ENCODE peak calls at places on chromosome 19, in five cellular contexts. T is cardiac muscle cell, A is gastrocnemius medialis, I is fibroblast of lung, S is thoracic aorta. C is an unnamed sample.

GRCh38 chr19:17999685-18000479 is 8.1 kb upstream of the ARRDC2 start:
- DNase-seq in S (no peak), A (no peak), I (no peak), T (no peak), C (no peak)

GRCh38 chr19:39916851-39917396 is 17.5 kb downstream of the FCGBP start:
- DNase-seq in S (no peak), A (no peak), I (no peak), T (no peak), C (no peak)

GRCh38 chr19:33628921-33629825 is 7.4 kb downstream of the CHST8 start:
- DNase-seq in I (no peak), A (no peak), T (no peak), S (no peak), C (no peak)

GRCh38 chr19:17726136-17726741 is 7.0 kb downstream of the MAP1S start:
- DNase-seq in S (no peak), A (no peak), T (no peak), I (no peak), C (no peak)

GRCh38 chr19:32168606-32169005 is 176.8 kb upstream of the ZNF507 start:
- DNase-seq in T (no peak), S (no peak), A (no peak), I (no peak), C (no peak)

GRCh38 chr19:34549833-34550232 is 68.3 kb downstream of the WTIP start:
- DNase-seq in S (no peak), T (no peak), A (no peak), I (no peak), C (no peak)

GRCh38 chr19:56273563-56274117 is 1.1 kb downstream of the EDDM13 start:
- DNase-seq in A (no peak), S (no peak), I (peak; percentile 48), T (no peak), C (no peak)

GRCh38 chr19:31831421-31831820 is 482.2 kb upstream of the TSHZ3 start:
- DNase-seq in T (no peak), A (no peak), S (no peak), I (no peak), C (no peak)

GRCh38 chr19:39166571-39167391 is 30.0 kb upstream of the NCCRP1 start:
- DNase-seq in T (peak; percentile 73), S (no peak), A (no peak), I (no peak), C (no peak)

GRCh38 chr19:4506449-4507149 is 11.7 kb downstream of the PLIN4 start:
- DNase-seq in I (peak; percentile 72), A (no peak), S (no peak), T (no peak), C (no peak)

GRCh38 chr19:32862173-32862572 is 7.4 kb downstream of the SLC7A9 start:
- DNase-seq in S (no peak), I (no peak), A (no peak), T (no peak), C (no peak)

GRCh38 chr19:58572818-58573657 is at the start of gene MZF1:
- DNase-seq in I (peak; percentile 100), T (peak; percentile 100), S (peak; percentile 100), A (peak; percentile 100), C (peak; percentile 100)

GRCh38 chr19:47035495-47036232 is 12.8 kb downstream of the TMEM160 start:
- DNase-seq in T (peak; percentile 79), A (peak; percentile 56), I (peak; percentile 71), S (peak; percentile 46), C (peak; percentile 100)

GRCh38 chr19:23913931-23914330 is 755 bp upstream of the ZNF726 start:
- DNase-seq in S (no peak), A (no peak), T (no peak), I (no peak), C (no peak)

GRCh38 chr19:58252102-58252685 is 23.5 kb downstream of the ZNF544 start:
- DNase-seq in T (no peak), A (no peak), I (peak; percentile 21), S (no peak), C (no peak)

GRCh38 chr19:40797963-40798222 is 1.1 kb upstream of the EGLN2 start:
- DNase-seq in S (no peak), A (no peak), T (no peak), I (no peak), C (no peak)

GRCh38 chr19:33063356-33064116 is 1.2 kb downstream of the RHPN2 start:
- DNase-seq in I (peak; percentile 32), S (no peak), T (peak; percentile 49), A (no peak), C (no peak)

GRCh38 chr19:13860679-13861391 is 16.1 kb upstream of the NANOS3 start:
- DNase-seq in A (no peak), S (no peak), I (no peak), T (no peak), C (no peak)

GRCh38 chr19:14363203-14364097 is 17.8 kb upstream of the ADGRE5 start:
- DNase-seq in S (peak; percentile 72), T (peak; percentile 52), I (peak; percentile 68), A (peak; percentile 47), C (no peak)

GRCh38 chr19:23801798-23802197 is 43.1 kb upstream of the ZNF681 start:
- DNase-seq in A (no peak), S (no peak), T (no peak), I (no peak), C (no peak)

GRCh38 chr19:16366056-16366432 is 41.4 kb downstream of the KLF2 start:
- DNase-seq in I (no peak), T (no peak), A (no peak), S (no peak), C (no peak)
- H3K4me3 ChIP-seq in I (no peak overlapping the region), T (no peak overlapping the region), A (no peak overlapping the region), S (no peak overlapping the region), C (peak overlapping the region; percentile 71)

GRCh38 chr19:36040495-36040894 is 7.8 kb upstream of the CLIP3 start:
- DNase-seq in T (no peak), S (no peak), A (no peak), I (no peak), C (no peak)

GRCh38 chr19:36043952-36044351 is 10.1 kb downstream of the THAP8 start:
- DNase-seq in A (no peak), S (no peak), T (no peak), I (no peak), C (no peak)

GRCh38 chr19:36046443-36047050 is 7.5 kb downstream of the THAP8 start:
- DNase-seq in T (no peak), S (no peak), I (no peak), A (no peak), C (no peak)

DNA sequence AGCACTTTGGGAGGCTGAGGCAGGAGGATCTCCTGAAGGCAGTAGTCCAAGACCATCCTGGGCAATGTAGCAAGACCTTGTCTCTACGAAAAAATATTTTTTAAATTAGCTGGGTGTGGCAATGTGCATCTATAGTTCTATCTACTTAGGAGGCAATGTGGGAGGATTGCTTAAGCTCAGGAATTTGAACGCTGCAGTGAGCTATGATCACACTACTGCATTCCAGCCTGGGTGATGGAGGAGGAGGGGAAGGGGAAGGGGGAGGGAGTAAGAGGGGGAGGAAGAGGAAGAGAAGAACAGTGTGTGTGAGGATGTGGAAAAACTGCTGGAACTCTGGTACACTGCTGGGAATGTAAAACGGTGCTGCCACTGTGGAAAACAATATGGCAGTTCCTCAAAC is 9.2 kb upstream of the CLIP3 start:
- DNase-seq in A (no peak), T (peak; percentile 8), I (peak; percentile 83), S (no peak), C (no peak)
- H3K4me1 ChIP-seq in A (no peaks in the 10 kb centered on the region), T (no peaks in the 10 kb centered on the region), I (peaks cover 8% of the 10 kb centered on the region), S (no peaks in the 10 kb centered on the region), C (no peaks in the 10 kb centered on the region)

GRCh38 chr19:54096642-54097106 is 3.9 kb downstream of the OSCAR start:
- DNase-seq in T (no peak), I (peak; percentile 45), A (no peak), S (no peak), C (no peak)
- H3K27ac ChIP-seq in T (no peak overlapping the region), I (no peak overlapping the region), A (no peak overlapping the region), S (no peak overlapping the region), C (peak overlapping the region; percentile 14)

DNA sequence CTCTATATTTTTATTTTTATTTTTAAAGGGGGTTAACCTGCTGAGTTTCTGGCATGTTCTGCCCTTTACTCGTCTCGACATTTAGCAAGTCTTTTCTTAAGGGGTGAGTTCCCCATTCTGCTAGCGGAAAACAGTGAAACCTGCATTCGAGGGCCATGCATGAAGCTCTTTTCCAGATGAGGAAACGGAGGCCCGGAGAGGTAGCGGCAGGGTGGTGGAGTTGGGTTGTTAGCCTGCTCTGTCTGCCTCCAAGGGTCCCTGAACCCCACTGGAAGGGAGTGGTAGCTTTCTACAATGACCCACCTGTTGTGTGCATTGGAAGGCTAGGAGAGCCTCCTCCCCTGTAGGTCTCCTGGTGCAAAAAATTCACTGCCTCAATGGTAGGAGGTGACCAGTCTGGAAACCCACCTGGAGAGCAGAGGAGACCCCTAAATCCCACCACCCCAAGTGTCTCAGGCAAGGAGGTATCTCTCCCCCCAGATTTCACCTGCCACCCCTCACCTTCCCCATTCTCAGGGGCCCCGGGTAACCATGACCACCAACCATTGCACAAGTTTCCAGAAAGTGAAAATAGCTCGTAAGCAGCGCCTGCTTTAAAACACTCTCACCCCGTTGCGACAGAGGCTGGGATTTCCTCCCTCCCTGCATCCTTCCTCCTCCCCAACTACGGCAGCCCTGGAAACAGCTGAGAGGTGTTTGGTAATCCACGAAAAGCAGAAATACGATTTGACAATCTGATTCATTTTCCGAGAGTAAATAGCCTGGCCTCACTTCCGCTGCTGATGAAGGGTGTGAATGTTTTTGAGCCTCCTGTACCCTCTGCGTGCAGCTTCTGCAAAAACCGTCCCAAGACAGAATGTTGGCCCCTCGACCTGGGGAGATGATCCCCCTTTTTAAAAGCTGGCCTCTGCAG is 3.5 kb downstream of the KLF2 start:
- DNase-seq in I (peak; percentile 41), S (peak; percentile 68), T (no peak), A (peak; percentile 78), C (peak; percentile 75)
- H3K4me3 ChIP-seq in I (peak overlapping the region; percentile 21), S (peak overlapping the region; percentile 98), T (no peak overlapping the region), A (peak overlapping the region; percentile 64), C (peak overlapping the region; percentile 86)

GRCh38 chr19:1430201-1430621 is 8.0 kb upstream of the RPS15 start:
- DNase-seq in S (no peak), A (no peak), I (no peak), T (no peak), C (no peak)
- H3K4me1 ChIP-seq in S (no peaks in the 10 kb centered on the region), A (no peaks in the 10 kb centered on the region), I (no peaks in the 10 kb centered on the region), T (no peaks in the 10 kb centered on the region), C (no peaks in the 10 kb centered on the region)

DNA sequence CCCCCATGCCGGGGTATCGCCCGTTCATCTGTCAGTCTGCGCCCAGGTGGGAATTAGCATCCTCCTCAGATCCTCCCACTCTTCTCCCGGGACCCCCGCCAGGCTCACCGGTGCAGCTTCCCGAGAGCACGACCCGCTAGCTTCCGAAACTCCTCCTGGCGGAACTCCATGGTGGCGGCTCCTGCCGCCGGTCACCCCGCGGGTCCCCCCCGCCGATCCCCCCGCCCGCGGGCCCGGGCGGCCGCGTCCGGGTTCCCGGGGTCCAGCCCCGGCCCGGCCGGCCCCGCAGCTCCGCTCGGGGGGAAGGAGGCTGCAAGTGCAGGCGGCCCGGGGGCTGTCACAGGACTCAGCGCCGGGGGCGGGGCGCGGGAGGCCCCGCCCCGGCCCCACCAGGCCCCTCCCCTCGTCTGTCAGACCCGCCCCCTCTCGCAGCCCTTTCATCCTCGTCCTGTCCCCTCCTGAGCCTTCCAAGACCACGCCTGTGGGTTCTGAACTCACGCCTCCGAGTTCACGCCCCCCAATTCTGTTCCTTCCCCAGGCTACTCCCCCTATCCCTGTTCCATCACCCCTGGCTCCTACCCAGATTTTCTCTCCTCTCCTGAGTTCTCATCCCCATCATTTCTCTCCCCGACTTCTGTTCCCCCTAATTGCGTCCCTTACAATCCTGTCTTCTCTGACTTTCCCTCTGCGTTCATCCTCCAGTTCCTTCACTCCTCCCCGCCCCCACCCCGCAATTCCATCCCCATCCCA is at the start of gene SLC17A7:
- DNase-seq in T (peak; percentile 68), I (no peak), S (no peak), A (peak; percentile 48), C (no peak)
- H3K27ac ChIP-seq in T (peak within 1 kb of the TSS; percentile 40), I (no peak within 1 kb of the TSS), S (no peak within 1 kb of the TSS), A (peak within 1 kb of the TSS; percentile 65), C (no peak within 1 kb of the TSS)